ENCODE peak calls at places on chromosomes 2 and 18, in six cellular contexts. One of them, this sample, is unnamed.
A peak's percentile ranks its signal among the peaks of the same experiment; 100 is the strongest.

GRCh38 chr2:28296243-28296642 is 96.4 kb upstream of the FOSL2 start:
- DNase-seq in fibroblast of lung: peak; percentile 15
- DNase-seq in endothelial cell of umbilical vein: no peak
- DNase-seq in stomach: no peak
- DNase-seq in colonic mucosa: no peak
- DNase-seq in gastrocnemius medialis: no peak
- DNase-seq in this sample: no peak

GRCh38 chr2:101125374-101125773 is 25.8 kb downstream of the TBC1D8 start:
- DNase-seq in fibroblast of lung: peak; percentile 34
- DNase-seq in endothelial cell of umbilical vein: no peak
- DNase-seq in stomach: no peak
- DNase-seq in colonic mucosa: no peak
- DNase-seq in gastrocnemius medialis: no peak
- DNase-seq in this sample: no peak

GRCh38 chr2:27737676-27738348 is 33.7 kb upstream of the MRPL33 start:
- DNase-seq in fibroblast of lung: peak; percentile 82
- DNase-seq in endothelial cell of umbilical vein: peak; percentile 78
- DNase-seq in stomach: peak; percentile 53
- DNase-seq in colonic mucosa: no peak
- DNase-seq in gastrocnemius medialis: no peak
- DNase-seq in this sample: no peak

GRCh38 chr2:119004602-119005001 is 62.6 kb downstream of the MARCO start:
- DNase-seq in fibroblast of lung: no peak
- DNase-seq in endothelial cell of umbilical vein: no peak
- DNase-seq in stomach: no peak
- DNase-seq in colonic mucosa: no peak
- DNase-seq in gastrocnemius medialis: no peak
- DNase-seq in this sample: peak; percentile 10

GRCh38 chr2:215705771-215706261 is 269.9 kb upstream of the FN1 start:
- DNase-seq in fibroblast of lung: peak; percentile 65
- DNase-seq in endothelial cell of umbilical vein: no peak
- DNase-seq in stomach: no peak
- DNase-seq in colonic mucosa: no peak
- DNase-seq in gastrocnemius medialis: no peak
- DNase-seq in this sample: no peak

GRCh38 chr2:101151859-101152194 is 645 bp upstream of the TBC1D8 start:
- DNase-seq in fibroblast of lung: no peak
- DNase-seq in endothelial cell of umbilical vein: no peak
- DNase-seq in stomach: no peak
- DNase-seq in colonic mucosa: no peak
- DNase-seq in gastrocnemius medialis: no peak
- DNase-seq in this sample: no peak

GRCh38 chr18:79527656-79528055 is 131.9 kb downstream of the NFATC1 start:
- DNase-seq in fibroblast of lung: no peak
- DNase-seq in endothelial cell of umbilical vein: no peak
- DNase-seq in stomach: peak; percentile 19
- DNase-seq in colonic mucosa: no peak
- DNase-seq in gastrocnemius medialis: no peak
- DNase-seq in this sample: no peak

GRCh38 chr18:11366410-11366809 is 217.0 kb upstream of the PIEZO2 start:
- DNase-seq in fibroblast of lung: peak; percentile 14
- DNase-seq in endothelial cell of umbilical vein: no peak
- DNase-seq in stomach: no peak
- DNase-seq in colonic mucosa: no peak
- DNase-seq in gastrocnemius medialis: peak; percentile 76
- DNase-seq in this sample: no peak

GRCh38 chr2:18993756-18994155 is 364.7 kb downstream of the OSR1 start:
- DNase-seq in fibroblast of lung: no peak
- DNase-seq in endothelial cell of umbilical vein: no peak
- DNase-seq in stomach: no peak
- DNase-seq in colonic mucosa: no peak
- DNase-seq in gastrocnemius medialis: no peak
- DNase-seq in this sample: no peak

GRCh38 chr18:43543236-43543635 is 265.9 kb upstream of the SYT4 start:
- DNase-seq in fibroblast of lung: no peak
- DNase-seq in endothelial cell of umbilical vein: no peak
- DNase-seq in stomach: no peak
- DNase-seq in colonic mucosa: no peak
- DNase-seq in gastrocnemius medialis: no peak
- DNase-seq in this sample: no peak

GRCh38 chr18:47203626-47204464 is 27.7 kb upstream of the IER3IP1 start:
- DNase-seq in fibroblast of lung: no peak
- DNase-seq in endothelial cell of umbilical vein: no peak
- DNase-seq in stomach: no peak
- DNase-seq in colonic mucosa: no peak
- DNase-seq in gastrocnemius medialis: no peak
- DNase-seq in this sample: no peak

GRCh38 chr18:53946561-53946960 is 277.9 kb downstream of the MBD2 start:
- DNase-seq in fibroblast of lung: no peak
- DNase-seq in endothelial cell of umbilical vein: no peak
- DNase-seq in stomach: no peak
- DNase-seq in colonic mucosa: no peak
- DNase-seq in gastrocnemius medialis: no peak
- DNase-seq in this sample: no peak

GRCh38 chr2:60295591-60295962 is 257.9 kb downstream of the BCL11A start:
- DNase-seq in fibroblast of lung: no peak
- DNase-seq in endothelial cell of umbilical vein: no peak
- DNase-seq in stomach: no peak
- DNase-seq in colonic mucosa: no peak
- DNase-seq in gastrocnemius medialis: no peak
- DNase-seq in this sample: no peak

GRCh38 chr2:40201425-40201824 is 250.5 kb downstream of the SLC8A1 start:
- DNase-seq in fibroblast of lung: no peak
- DNase-seq in endothelial cell of umbilical vein: no peak
- DNase-seq in stomach: no peak
- DNase-seq in colonic mucosa: no peak
- DNase-seq in gastrocnemius medialis: no peak
- DNase-seq in this sample: no peak

GRCh38 chr2:105952131-105952530 is 207.4 kb downstream of the NCK2 start:
- DNase-seq in fibroblast of lung: no peak
- DNase-seq in endothelial cell of umbilical vein: no peak
- DNase-seq in stomach: no peak
- DNase-seq in colonic mucosa: no peak
- DNase-seq in gastrocnemius medialis: no peak
- DNase-seq in this sample: no peak

GRCh38 chr18:62802523-62802922 is 87.2 kb downstream of the PHLPP1 start:
- DNase-seq in fibroblast of lung: peak; percentile 17
- DNase-seq in endothelial cell of umbilical vein: peak; percentile 18
- DNase-seq in stomach: no peak
- DNase-seq in colonic mucosa: no peak
- DNase-seq in gastrocnemius medialis: no peak
- DNase-seq in this sample: no peak
- TF ChIP-seq CTCF in fibroblast of lung: no peak
- TF ChIP-seq CTCF in endothelial cell of umbilical vein: no peak
- TF ChIP-seq CTCF in stomach: peak; percentile 38
- TF ChIP-seq CTCF in colonic mucosa: no peak
- TF ChIP-seq CTCF in gastrocnemius medialis: no peak
- TF ChIP-seq CTCF in this sample: no peak

DNA sequence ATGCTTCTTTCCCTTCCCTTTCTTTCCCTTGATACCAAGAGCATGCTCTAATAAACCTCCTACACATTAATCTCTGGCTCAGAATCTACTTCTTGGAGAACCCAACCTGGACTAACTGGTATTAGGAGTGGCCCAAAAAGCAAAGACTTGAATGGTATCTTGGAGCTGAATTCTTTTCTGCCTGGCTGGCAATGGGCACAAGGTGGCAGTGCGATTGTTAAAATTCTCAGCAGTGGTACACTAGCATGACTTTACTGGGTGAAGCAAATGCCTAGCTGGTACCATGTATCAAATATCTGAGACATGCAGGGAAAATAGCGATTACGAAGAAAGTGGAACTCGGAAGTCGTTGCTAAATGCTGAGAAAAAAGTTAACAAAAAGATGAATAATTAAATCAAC is 376.1 kb downstream of the XIRP2 start:
- DNase-seq in fibroblast of lung: peak; percentile 38
- DNase-seq in endothelial cell of umbilical vein: peak; percentile 25
- DNase-seq in stomach: no peak
- DNase-seq in colonic mucosa: peak; percentile 23
- DNase-seq in gastrocnemius medialis: no peak
- DNase-seq in this sample: no peak
- TF ChIP-seq CTCF in fibroblast of lung: peak; percentile 25
- TF ChIP-seq CTCF in endothelial cell of umbilical vein: no peak
- TF ChIP-seq CTCF in stomach: no peak
- TF ChIP-seq CTCF in colonic mucosa: peak; percentile 42
- TF ChIP-seq CTCF in gastrocnemius medialis: peak; percentile 36
- TF ChIP-seq CTCF in this sample: no peak

GRCh38 chr2:96271995-96272394 is 6.0 kb downstream of the CIAO1 start:
- DNase-seq in fibroblast of lung: no peak
- DNase-seq in endothelial cell of umbilical vein: no peak
- DNase-seq in stomach: no peak
- DNase-seq in colonic mucosa: no peak
- DNase-seq in gastrocnemius medialis: no peak
- DNase-seq in this sample: no peak
- TF ChIP-seq CTCF in fibroblast of lung: no peak
- TF ChIP-seq CTCF in endothelial cell of umbilical vein: no peak
- TF ChIP-seq CTCF in stomach: no peak
- TF ChIP-seq CTCF in colonic mucosa: peak; percentile 9
- TF ChIP-seq CTCF in gastrocnemius medialis: no peak
- TF ChIP-seq CTCF in this sample: no peak

GRCh38 chr2:159938375-159938774 is 124.0 kb downstream of the PLA2R1 start:
- DNase-seq in fibroblast of lung: no peak
- DNase-seq in endothelial cell of umbilical vein: no peak
- DNase-seq in stomach: no peak
- DNase-seq in colonic mucosa: no peak
- DNase-seq in gastrocnemius medialis: no peak
- DNase-seq in this sample: no peak
- TF ChIP-seq CTCF in fibroblast of lung: no peak
- TF ChIP-seq CTCF in endothelial cell of umbilical vein: no peak
- TF ChIP-seq CTCF in stomach: no peak
- TF ChIP-seq CTCF in colonic mucosa: no peak
- TF ChIP-seq CTCF in gastrocnemius medialis: no peak
- TF ChIP-seq CTCF in this sample: no peak

DNA sequence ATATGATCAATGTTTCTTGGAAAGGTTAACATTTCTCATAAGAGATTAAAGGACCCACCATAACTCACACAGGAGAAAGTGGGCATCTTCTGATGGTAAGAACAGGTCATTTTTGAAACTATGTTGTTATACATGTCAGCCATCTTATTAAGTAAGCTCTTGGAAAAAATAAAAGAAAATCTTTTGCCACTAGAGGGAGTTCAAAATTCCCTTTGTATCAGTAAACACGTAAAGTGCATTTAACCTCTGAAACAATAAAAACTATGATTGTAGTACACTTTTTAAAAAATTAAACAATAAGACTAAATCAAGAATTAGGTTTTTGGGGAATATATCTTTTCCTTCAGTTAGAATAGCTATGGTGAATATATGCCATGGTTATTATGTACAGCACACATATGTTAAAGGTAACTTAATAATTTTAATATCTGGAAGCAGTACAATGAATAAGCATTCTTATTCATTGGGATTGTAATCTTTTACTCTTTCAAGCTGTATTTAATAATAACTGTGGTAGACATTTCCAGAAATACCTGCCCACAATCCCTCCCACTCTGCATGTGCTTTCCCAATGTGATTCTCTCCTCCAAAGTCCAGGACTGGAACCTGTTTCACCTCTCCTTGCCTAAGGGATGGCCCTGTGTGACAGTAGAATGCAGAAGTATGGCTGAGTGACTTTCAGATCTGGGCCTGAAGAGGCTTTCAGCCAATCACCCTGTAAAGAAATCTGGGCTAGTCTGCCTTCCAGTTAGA is 64.2 kb downstream of the RBMS1 start:
- DNase-seq in fibroblast of lung: peak; percentile 87
- DNase-seq in endothelial cell of umbilical vein: peak; percentile 77
- DNase-seq in stomach: no peak
- DNase-seq in colonic mucosa: no peak
- DNase-seq in gastrocnemius medialis: no peak
- DNase-seq in this sample: peak; percentile 18
- TF ChIP-seq CTCF in fibroblast of lung: no peak
- TF ChIP-seq CTCF in endothelial cell of umbilical vein: peak; percentile 19
- TF ChIP-seq CTCF in stomach: peak; percentile 48
- TF ChIP-seq CTCF in colonic mucosa: peak; percentile 40
- TF ChIP-seq CTCF in gastrocnemius medialis: peak; percentile 38
- TF ChIP-seq CTCF in this sample: peak; percentile 43

GRCh38 chr2:715847-716573 is 38.8 kb upstream of the TMEM18 start:
- DNase-seq in fibroblast of lung: peak; percentile 17
- DNase-seq in endothelial cell of umbilical vein: no peak
- DNase-seq in stomach: no peak
- DNase-seq in colonic mucosa: no peak
- DNase-seq in gastrocnemius medialis: no peak
- DNase-seq in this sample: no peak
- TF ChIP-seq CTCF in fibroblast of lung: peak; percentile 28
- TF ChIP-seq CTCF in endothelial cell of umbilical vein: peak; percentile 4
- TF ChIP-seq CTCF in stomach: no peak
- TF ChIP-seq CTCF in colonic mucosa: no peak
- TF ChIP-seq CTCF in gastrocnemius medialis: no peak
- TF ChIP-seq CTCF in this sample: peak; percentile 30